ENCODE peak calls at places on chromosomes 11 and 22, in five cellular contexts. V is T-cell; N is substantia nigra; F is stimulated activated CD4-positive, alpha-beta T cell treated with anti-CD3 and anti-CD28 coated beads, Interleukin-4, amount 100 ng/mL, for 48 hours; D is myocyte. O is an unnamed sample.

GRCh38 chr11:133956650-133957633 is at the start of gene IGSF9B:
- DNase-seq in N (peak; percentile 55), V (peak; percentile 91), D (peak; percentile 40), F (peak; percentile 89), O (peak; percentile 100)

GRCh38 chr11:79039122-79039521 is 401.7 kb downstream of the TENM4 start:
- DNase-seq in V (no peak), F (no peak), N (no peak), D (peak; percentile 12), O (no peak)

GRCh38 chr11:10481567-10482349 is 26.7 kb downstream of the AMPD3 start:
- DNase-seq in V (peak; percentile 17), D (no peak), N (no peak), F (no peak), O (no peak)

GRCh38 chr11:128251140-128251539 is 336.2 kb downstream of the ETS1 start:
- DNase-seq in D (no peak), F (no peak), N (no peak), V (no peak), O (no peak)

GRCh38 chr11:65477271-65478029 is 21.4 kb upstream of the MALAT1 start:
- DNase-seq in D (peak; percentile 98), N (peak; percentile 94), V (peak; percentile 76), F (peak; percentile 94), O (peak; percentile 97)

GRCh38 chr11:118629761-118630661 is 22.6 kb downstream of the PHLDB1 start:
- DNase-seq in D (no peak), V (no peak), F (no peak), N (no peak), O (no peak)

GRCh38 chr22:49997221-49997599 is 15.4 kb downstream of the IL17REL start:
- DNase-seq in F (no peak), D (no peak), N (no peak), V (no peak), O (no peak)

GRCh38 chr11:69770525-69770924 is 4.6 kb downstream of the FGF4 start:
- DNase-seq in V (no peak), D (no peak), N (no peak), F (no peak), O (no peak)

GRCh38 chr11:16402654-16403447 is 46.5 kb upstream of the SOX6 start:
- DNase-seq in F (no peak), N (peak; percentile 3), D (no peak), V (no peak), O (no peak)

GRCh38 chr11:127042445-127042844 is 41.9 kb upstream of the KIRREL3 start:
- DNase-seq in F (no peak), N (no peak), V (no peak), D (no peak), O (no peak)

GRCh38 chr11:93525601-93526000 is 17.6 kb downstream of the SMCO4 start:
- DNase-seq in V (no peak), F (no peak), N (no peak), D (peak; percentile 11), O (no peak)

O was measured in GM12892.